ENCODE peak calls at places on chromosomes 2 and 18, in ten cellular contexts. B is psoas muscle; P is non-pigmented ciliary epithelial cell; A is sigmoid colon; C is body of pancreas; E is activated CD4-positive, alpha-beta T cell treated with anti-CD3 and anti-CD28 coated beads, Interleukin-2, amount 10 ng/mL, durations not matched to agents 7 days and 5 days; F is HCT116; G is mesothelial cell of epicardium; J is lower lobe of right lung; Z is stimulated activated CD4-positive, alpha-beta T cell treated with anti-CD3 and anti-CD28 coated beads, TNF-alpha, amount 100 ng/mL, for 4 hours. X is an unnamed sample.

GRCh38 chr2:210092791-210093190 is 78.4 kb downstream of the KANSL1L start:
- DNase-seq in G (no peak), F (no peak), J (no peak), A (no peak), B (no peak), E (no peak), C (no peak), P (no peak), Z (no peak), X (no peak)

GRCh38 chr2:222613715-222614331 is 42.1 kb downstream of the FARSB start:
- DNase-seq in E (peak; percentile 8), C (no peak), F (peak; percentile 15), G (no peak), A (no peak), Z (no peak), J (no peak), B (no peak), P (peak; percentile 28), X (peak; percentile 51)

GRCh38 chr2:180905002-180905401 is 75.4 kb upstream of the UBE2E3 start:
- DNase-seq in Z (no peak), G (no peak), J (no peak), E (no peak), P (no peak), A (no peak), C (no peak), B (no peak), F (no peak), X (no peak)

GRCh38 chr2:36449943-36450392 is 94.4 kb downstream of the CRIM1 start:
- DNase-seq in P (no peak), J (no peak), C (no peak), Z (no peak), F (no peak), G (no peak), A (no peak), E (no peak), B (no peak), X (no peak)

GRCh38 chr18:31631526-31631925 is 39.8 kb downstream of the TTR start:
- DNase-seq in C (no peak), B (no peak), P (no peak), G (no peak), Z (no peak), E (no peak), A (no peak), F (no peak), J (no peak), X (no peak)

GRCh38 chr18:69528439-69528838 is 127.8 kb downstream of the DOK6 start:
- DNase-seq in P (peak; percentile 4), C (no peak), G (no peak), J (no peak), F (no peak), A (no peak), Z (no peak), B (no peak), E (no peak), X (no peak)

GRCh38 chr2:228875152-228875875 is 395.8 kb downstream of the PID1 start:
- DNase-seq in F (no peak), J (no peak), G (no peak), B (no peak), E (no peak), C (no peak), P (no peak), A (no peak), Z (no peak), X (no peak)

GRCh38 chr2:143807677-143808076 is 678.5 kb downstream of the ARHGAP15 start:
- DNase-seq in Z (no peak), B (peak; percentile 13), E (no peak), J (no peak), C (peak; percentile 14), A (peak; percentile 68), G (no peak), F (no peak), P (no peak), X (no peak)

GRCh38 chr2:205086689-205087088 is 541.4 kb downstream of the PARD3B start:
- DNase-seq in Z (no peak), E (no peak), A (no peak), B (no peak), C (no peak), G (no peak), J (no peak), F (no peak), P (no peak), X (no peak)

GRCh38 chr2:40038646-40039045 is 259.6 kb upstream of the THUMPD2 start:
- DNase-seq in A (no peak), F (no peak), J (no peak), G (no peak), P (no peak), C (no peak), B (no peak), Z (no peak), E (no peak), X (no peak)

GRCh38 chr2:43526994-43527393 is 68.8 kb downstream of the THADA start:
- DNase-seq in F (no peak), B (no peak), E (no peak), G (no peak), A (no peak), P (no peak), C (no peak), Z (no peak), J (no peak), X (no peak)

GRCh38 chr2:111236027-111236426 is 115.3 kb downstream of the BCL2L11 start:
- DNase-seq in Z (no peak), F (no peak), E (no peak), A (no peak), J (peak; percentile 49), P (no peak), C (peak; percentile 58), B (peak; percentile 30), G (no peak), X (no peak)